ENCODE peak calls at places on chromosomes 16 and 17, in four cellular contexts. One of them, this sample, is unnamed.

GRCh38 chr17:27560668-27561067 is 70.3 kb upstream of the LGALS9 start:
- DNase-seq in heart left ventricle: no peak
- DNase-seq in sigmoid colon: no peak
- DNase-seq in gastrocnemius medialis: no peak
- DNase-seq in this sample: peak

GRCh38 chr17:5804226-5804625 is 219.9 kb upstream of the NLRP1 start:
- DNase-seq in heart left ventricle: no peak
- DNase-seq in gastrocnemius medialis: no peak
- DNase-seq in sigmoid colon: no peak
- DNase-seq in this sample: no peak

GRCh38 chr17:14396542-14396941 is 95.7 kb downstream of the HS3ST3B1 start:
- DNase-seq in heart left ventricle: no peak
- DNase-seq in gastrocnemius medialis: no peak
- DNase-seq in sigmoid colon: no peak
- DNase-seq in this sample: no peak

GRCh38 chr17:29039764-29040598 is 3.0 kb upstream of the PIPOX start:
- DNase-seq in gastrocnemius medialis: no peak
- DNase-seq in heart left ventricle: no peak
- DNase-seq in sigmoid colon: no peak
- DNase-seq in this sample: no peak

GRCh38 chr17:78661092-78661770 is 84.0 kb upstream of the DNAH17 start:
- DNase-seq in gastrocnemius medialis: no peak
- DNase-seq in heart left ventricle: no peak
- DNase-seq in sigmoid colon: peak
- DNase-seq in this sample: no peak

GRCh38 chr17:51439395-51440229 is 179.3 kb downstream of the UTP18 start:
- DNase-seq in sigmoid colon: no peak
- DNase-seq in heart left ventricle: no peak
- DNase-seq in gastrocnemius medialis: no peak
- DNase-seq in this sample: no peak

GRCh38 chr16:82368041-82368440 is 198.0 kb upstream of the MPHOSPH6 start:
- DNase-seq in sigmoid colon: no peak
- DNase-seq in heart left ventricle: peak
- DNase-seq in gastrocnemius medialis: no peak
- DNase-seq in this sample: peak

GRCh38 chr16:26645629-26646028 is 421.1 kb upstream of the C16orf82 start:
- DNase-seq in gastrocnemius medialis: no peak
- DNase-seq in sigmoid colon: no peak
- DNase-seq in heart left ventricle: no peak
- DNase-seq in this sample: peak

GRCh38 chr17:6138761-6139446 is 68.7 kb downstream of the WSCD1 start:
- DNase-seq in heart left ventricle: no peak
- DNase-seq in gastrocnemius medialis: no peak
- DNase-seq in sigmoid colon: no peak
- DNase-seq in this sample: no peak

GRCh38 chr16:24635900-24636610 is 93.4 kb upstream of the TNRC6A start:
- DNase-seq in sigmoid colon: peak
- DNase-seq in heart left ventricle: peak
- DNase-seq in gastrocnemius medialis: peak
- DNase-seq in this sample: peak

GRCh38 chr16:50458694-50459271 is 89.4 kb upstream of the NKD1 start:
- DNase-seq in gastrocnemius medialis: no peak
- DNase-seq in sigmoid colon: peak
- DNase-seq in heart left ventricle: no peak
- DNase-seq in this sample: no peak

GRCh38 chr17:5922476-5922875 is 147.7 kb upstream of the WSCD1 start:
- DNase-seq in gastrocnemius medialis: peak
- DNase-seq in heart left ventricle: no peak
- DNase-seq in sigmoid colon: no peak
- DNase-seq in this sample: no peak

GRCh38 chr17:58028591-58028990 is 21.5 kb upstream of the SRSF1 start:
- DNase-seq in heart left ventricle: no peak
- DNase-seq in sigmoid colon: no peak
- DNase-seq in gastrocnemius medialis: no peak
- DNase-seq in this sample: no peak

GRCh38 chr17:27498615-27499316 is 42.5 kb downstream of the KSR1 start:
- DNase-seq in heart left ventricle: no peak
- DNase-seq in gastrocnemius medialis: no peak
- DNase-seq in sigmoid colon: no peak
- DNase-seq in this sample: no peak

GRCh38 chr17:34171245-34171818 is 83.8 kb upstream of the CCL2 start:
- DNase-seq in gastrocnemius medialis: no peak
- DNase-seq in sigmoid colon: no peak
- DNase-seq in heart left ventricle: peak
- DNase-seq in this sample: peak

GRCh38 chr16:51637744-51638100 is 486.7 kb upstream of the SALL1 start:
- DNase-seq in sigmoid colon: no peak
- DNase-seq in heart left ventricle: no peak
- DNase-seq in gastrocnemius medialis: no peak
- DNase-seq in this sample: no peak

GRCh38 chr17:49944451-49944850 is 24.5 kb upstream of the DLX4 start:
- DNase-seq in heart left ventricle: no peak
- DNase-seq in sigmoid colon: no peak
- DNase-seq in gastrocnemius medialis: no peak
- DNase-seq in this sample: no peak

GRCh38 chr16:14669776-14670175 is 24.3 kb downstream of the PLA2G10 start:
- DNase-seq in heart left ventricle: no peak
- DNase-seq in sigmoid colon: no peak
- DNase-seq in gastrocnemius medialis: no peak
- DNase-seq in this sample: peak

GRCh38 chr17:72507370-72507769 is 386.6 kb downstream of the SOX9 start:
- DNase-seq in heart left ventricle: no peak
- DNase-seq in sigmoid colon: no peak
- DNase-seq in gastrocnemius medialis: no peak
- DNase-seq in this sample: no peak

GRCh38 chr16:67928561-67929364 is 2.9 kb downstream of the CTRL start:
- DNase-seq in heart left ventricle: peak
- DNase-seq in gastrocnemius medialis: peak
- DNase-seq in sigmoid colon: peak
- DNase-seq in this sample: peak

GRCh38 chr17:164536-165235 is 16.8 kb downstream of the DOC2B start:
- DNase-seq in gastrocnemius medialis: no peak
- DNase-seq in sigmoid colon: no peak
- DNase-seq in heart left ventricle: peak
- DNase-seq in this sample: peak

GRCh38 chr16:68752602-68753001 is 15.5 kb downstream of the CDH1 start:
- DNase-seq in sigmoid colon: no peak
- DNase-seq in heart left ventricle: no peak
- DNase-seq in gastrocnemius medialis: no peak
- DNase-seq in this sample: no peak

GRCh38 chr17:32876414-32877163 is at the start of gene MYO1D:
- DNase-seq in sigmoid colon: peak
- DNase-seq in heart left ventricle: peak
- DNase-seq in gastrocnemius medialis: no peak
- DNase-seq in this sample: peak

GRCh38 chr17:79114455-79115301 is 40.1 kb downstream of the ENGASE start:
- DNase-seq in heart left ventricle: peak
- DNase-seq in sigmoid colon: peak
- DNase-seq in gastrocnemius medialis: no peak
- DNase-seq in this sample: peak

GRCh38 chr17:47853616-47854015 is 2.7 kb upstream of the SP6 start:
- DNase-seq in heart left ventricle: no peak
- DNase-seq in sigmoid colon: no peak
- DNase-seq in gastrocnemius medialis: no peak
- DNase-seq in this sample: no peak

GRCh38 chr17:65485388-65486299 is 75.8 kb downstream of the AXIN2 start:
- DNase-seq in heart left ventricle: peak
- DNase-seq in gastrocnemius medialis: no peak
- DNase-seq in sigmoid colon: peak
- DNase-seq in this sample: peak

GRCh38 chr17:80855968-80856862 is 135.4 kb upstream of the CHMP6 start:
- DNase-seq in gastrocnemius medialis: peak
- DNase-seq in sigmoid colon: peak
- DNase-seq in heart left ventricle: no peak
- DNase-seq in this sample: peak

GRCh38 chr16:73215482-73216377 is 167.8 kb upstream of the ZFHX3 start:
- DNase-seq in gastrocnemius medialis: no peak
- DNase-seq in heart left ventricle: no peak
- DNase-seq in sigmoid colon: no peak
- DNase-seq in this sample: no peak

GRCh38 chr17:77454560-77455095 is 313.9 kb downstream of the SEC14L1 start:
- DNase-seq in heart left ventricle: no peak
- DNase-seq in sigmoid colon: no peak
- DNase-seq in gastrocnemius medialis: no peak
- DNase-seq in this sample: no peak

GRCh38 chr17:77451894-77452852 is 311.4 kb downstream of the SEC14L1 start:
- DNase-seq in sigmoid colon: peak
- DNase-seq in gastrocnemius medialis: no peak
- DNase-seq in heart left ventricle: peak
- DNase-seq in this sample: peak

GRCh38 chr17:77455111-77455877 is 314.5 kb downstream of the SEC14L1 start:
- DNase-seq in sigmoid colon: no peak
- DNase-seq in heart left ventricle: no peak
- DNase-seq in gastrocnemius medialis: no peak
- DNase-seq in this sample: no peak

GRCh38 chr17:77455878-77456234 is 315.1 kb downstream of the SEC14L1 start:
- DNase-seq in heart left ventricle: no peak
- DNase-seq in gastrocnemius medialis: no peak
- DNase-seq in sigmoid colon: no peak
- DNase-seq in this sample: no peak

GRCh38 chr17:77453613-77454559 is 313.1 kb downstream of the SEC14L1 start:
- DNase-seq in gastrocnemius medialis: no peak
- DNase-seq in heart left ventricle: no peak
- DNase-seq in sigmoid colon: no peak
- DNase-seq in this sample: peak
- TF ChIP-seq POLR2A in gastrocnemius medialis: no peak
- TF ChIP-seq POLR2A in heart left ventricle: no peak
- TF ChIP-seq POLR2A in sigmoid colon: no peak
- TF ChIP-seq POLR2A in this sample: no peak

GRCh38 chr16:56609463-56609921 is 1.1 kb downstream of the MT2A start:
- DNase-seq in gastrocnemius medialis: peak
- DNase-seq in heart left ventricle: peak
- DNase-seq in sigmoid colon: peak
- DNase-seq in this sample: peak

GRCh38 chr16:56608876-56609462 is 585 bp downstream of the MT2A start:
- DNase-seq in gastrocnemius medialis: no peak
- DNase-seq in heart left ventricle: no peak
- DNase-seq in sigmoid colon: no peak
- DNase-seq in this sample: no peak

GRCh38 chr16:56610609-56611111 is 2.3 kb downstream of the MT2A start:
- DNase-seq in gastrocnemius medialis: no peak
- DNase-seq in sigmoid colon: no peak
- DNase-seq in heart left ventricle: no peak
- DNase-seq in this sample: no peak

GRCh38 chr16:56611281-56611833 is 3.0 kb downstream of the MT2A start:
- DNase-seq in sigmoid colon: no peak
- DNase-seq in heart left ventricle: peak
- DNase-seq in gastrocnemius medialis: peak
- DNase-seq in this sample: peak

DNA sequence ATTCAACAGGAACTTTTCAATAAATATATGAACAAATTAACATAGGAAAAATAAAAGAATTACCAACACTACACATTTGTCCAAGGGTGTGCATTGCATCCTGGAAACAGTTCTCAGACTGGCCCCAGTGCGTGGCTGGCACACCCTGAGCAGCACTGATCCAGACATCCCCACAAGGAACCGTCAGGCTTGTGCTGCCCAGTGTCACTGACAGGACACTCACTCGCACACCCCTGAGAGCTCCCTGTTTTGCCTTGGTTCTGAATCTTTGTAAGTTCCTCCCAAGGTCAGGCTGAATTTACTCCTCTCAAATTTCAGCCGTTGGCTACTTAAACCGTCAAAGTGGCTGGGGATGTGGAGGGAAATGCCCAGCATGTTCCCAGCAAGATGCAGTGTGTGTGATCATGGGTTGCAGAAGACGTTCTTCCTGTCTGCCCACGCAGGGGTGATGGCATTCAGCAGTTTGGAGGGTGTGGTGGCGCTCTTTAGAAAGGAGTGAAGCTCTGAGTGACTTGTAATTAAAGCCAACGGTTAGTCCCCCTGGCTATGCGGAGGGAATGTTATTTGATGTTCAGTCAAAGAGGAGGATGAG is 1.7 kb downstream of the MT2A start:
- DNase-seq in sigmoid colon: peak
- DNase-seq in heart left ventricle: no peak
- DNase-seq in gastrocnemius medialis: peak
- DNase-seq in this sample: peak
- TF ChIP-seq POLR2A in sigmoid colon: no peak
- TF ChIP-seq POLR2A in heart left ventricle: no peak
- TF ChIP-seq POLR2A in gastrocnemius medialis: no peak
- TF ChIP-seq POLR2A in this sample: no peak

GRCh38 chr16:20674684-20675487 is 22.6 kb downstream of the ACSM1 start:
- DNase-seq in heart left ventricle: no peak
- DNase-seq in sigmoid colon: no peak
- DNase-seq in gastrocnemius medialis: no peak
- DNase-seq in this sample: peak

GRCh38 chr16:20671903-20672302 is 25.6 kb downstream of the ACSM1 start:
- DNase-seq in sigmoid colon: no peak
- DNase-seq in heart left ventricle: no peak
- DNase-seq in gastrocnemius medialis: no peak
- DNase-seq in this sample: no peak

GRCh38 chr16:20675488-20676267 is 21.8 kb downstream of the ACSM1 start:
- DNase-seq in sigmoid colon: peak
- DNase-seq in heart left ventricle: no peak
- DNase-seq in gastrocnemius medialis: no peak
- DNase-seq in this sample: peak

GRCh38 chr16:20676268-20676828 is 21.1 kb downstream of the ACSM1 start:
- DNase-seq in sigmoid colon: no peak
- DNase-seq in heart left ventricle: no peak
- DNase-seq in gastrocnemius medialis: no peak
- DNase-seq in this sample: peak

DNA sequence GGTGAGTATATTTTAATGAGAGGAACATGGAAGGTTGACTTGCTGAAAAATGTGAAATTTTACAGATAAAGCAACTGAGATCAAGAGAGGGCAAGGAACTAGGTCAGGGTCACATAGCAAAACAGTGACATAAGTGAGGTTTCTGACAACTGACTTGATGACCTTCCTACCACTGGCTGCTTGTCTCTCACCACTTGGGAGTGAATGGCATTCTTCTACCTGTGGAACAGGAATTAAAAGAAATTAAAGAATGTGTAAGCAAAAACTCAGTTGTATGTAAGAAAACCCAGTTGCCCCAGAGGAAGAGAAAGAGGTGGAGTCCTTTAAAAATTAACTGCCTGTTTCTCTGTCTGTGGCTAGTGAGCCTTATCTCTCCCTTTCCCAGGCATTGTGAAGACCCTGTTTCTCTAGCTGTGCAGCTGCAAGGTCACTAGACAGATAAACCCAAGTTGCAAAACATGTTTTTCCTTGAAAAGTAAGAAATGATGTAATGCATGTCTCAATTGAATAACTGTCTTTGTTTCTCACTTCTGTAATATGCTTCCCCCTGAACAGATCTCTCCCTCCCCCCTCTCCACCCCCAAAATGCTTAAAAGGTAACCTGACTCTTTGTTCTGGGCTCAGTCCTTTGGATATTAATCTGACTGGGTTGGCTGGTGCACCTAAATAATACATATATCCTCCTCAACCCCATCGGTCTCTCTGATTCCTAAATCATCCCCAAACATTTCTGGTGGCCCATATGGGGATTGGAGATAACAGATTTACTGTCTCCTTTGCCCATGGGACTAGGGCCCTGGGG is 23.4 kb downstream of the ACSM1 start:
- DNase-seq in gastrocnemius medialis: no peak
- DNase-seq in heart left ventricle: no peak
- DNase-seq in sigmoid colon: no peak
- DNase-seq in this sample: no peak
- TF ChIP-seq POLR2A in gastrocnemius medialis: no peak
- TF ChIP-seq POLR2A in heart left ventricle: no peak
- TF ChIP-seq POLR2A in sigmoid colon: no peak
- TF ChIP-seq POLR2A in this sample: no peak

GRCh38 chr16:85569615-85570212 is 43.4 kb upstream of the GSE1 start:
- DNase-seq in heart left ventricle: no peak
- DNase-seq in gastrocnemius medialis: no peak
- DNase-seq in sigmoid colon: no peak
- DNase-seq in this sample: peak
- TF ChIP-seq POLR2A in heart left ventricle: no peak
- TF ChIP-seq POLR2A in gastrocnemius medialis: no peak
- TF ChIP-seq POLR2A in sigmoid colon: no peak
- TF ChIP-seq POLR2A in this sample: no peak